ENCODE peak calls at places on chromosome 19, in seven cellular contexts. U is fibroblast of mammary gland; A is NCI-H1436; C is activated T-cell treated with anti-CD3 and anti-CD28 coated beads, Interleukin-2, amount 50 U/mL, for 24 hours; V is T-helper 17 cell; Q is lower lobe of right lung; W is Ammon's horn. X is an unnamed sample.

GRCh38 chr19:1468274-1469199 is 10.5 kb downstream of the C19orf25 start:
- DNase-seq in U (peak), A (no peak), C (peak), V (no peak), Q (no peak), W (no peak), X (no peak)

GRCh38 chr19:53905787-53906186 is 3.3 kb upstream of the CACNG7 start:
- DNase-seq in U (no peak), A (no peak), C (no peak), V (no peak), Q (no peak), W (no peak), X (no peak)

GRCh38 chr19:1855828-1856255 is 7.5 kb downstream of the KLF16 start:
- DNase-seq in U (no peak), A (no peak), C (no peak), V (no peak), Q (no peak), W (peak), X (no peak)

GRCh38 chr19:45156231-45156630 is 4.6 kb downstream of the NKPD1 start:
- DNase-seq in U (no peak), A (no peak), C (no peak), V (no peak), Q (no peak), W (no peak), X (no peak)

GRCh38 chr19:17021793-17022590 is 4.6 kb downstream of the CPAMD8 start:
- DNase-seq in U (peak), A (no peak), C (no peak), V (no peak), Q (peak), W (no peak), X (no peak)

GRCh38 chr19:56314018-56314583 is 538 bp downstream of the ZSCAN5A start:
- DNase-seq in U (no peak), A (no peak), C (no peak), V (no peak), Q (no peak), W (no peak), X (no peak)

GRCh38 chr19:48308695-48309586 is 16.4 kb upstream of the EMP3 start:
- DNase-seq in U (peak), A (no peak), C (no peak), V (no peak), Q (no peak), W (peak), X (no peak)

GRCh38 chr19:5563941-5564612 is 3.7 kb downstream of the TINCR start:
- DNase-seq in U (no peak), A (no peak), C (no peak), V (no peak), Q (no peak), W (no peak), X (no peak)

GRCh38 chr19:16915135-16915534 is 26.3 kb downstream of the F2RL3 start:
- DNase-seq in U (no peak), A (no peak), C (no peak), V (no peak), Q (no peak), W (no peak), X (no peak)

GRCh38 chr19:13846533-13847032 is 30.4 kb upstream of the NANOS3 start:
- DNase-seq in U (peak), A (peak), C (no peak), V (peak), Q (peak), W (peak), X (no peak)

GRCh38 chr19:13762635-13763235 is 1.6 kb upstream of the MRI1 start:
- DNase-seq in U (no peak), A (no peak), C (no peak), V (no peak), Q (no peak), W (no peak), X (no peak)

GRCh38 chr19:33403973-33404304 is 30.4 kb downstream of the CEBPG start:
- DNase-seq in U (no peak), A (no peak), C (no peak), V (no peak), Q (peak), W (no peak), X (no peak)

GRCh38 chr19:40241809-40242384 is 15.4 kb upstream of the CCNP start:
- DNase-seq in U (peak), A (no peak), C (no peak), V (no peak), Q (peak), W (peak), X (no peak)

GRCh38 chr19:10882108-10882457 is 10.7 kb downstream of the CARM1 start:
- DNase-seq in U (no peak), A (no peak), C (no peak), V (no peak), Q (no peak), W (no peak), X (no peak)

GRCh38 chr19:15740785-15741184 is 3.0 kb downstream of the OR10H3 start:
- DNase-seq in U (no peak), A (no peak), C (no peak), V (no peak), Q (no peak), W (no peak), X (no peak)

X was measured in NCI-H2081 treated with DMSO at 0.1 percent for 48 hours.